ENCODE peak calls at places on chromosomes 3 and 15, in ten cellular contexts. S is foreskin fibroblast; E is heart left ventricle; X is EH; O is stimulated activated CD4-positive, alpha-beta T cell treated with anti-CD3 and anti-CD28 coated beads, TNF-alpha, amount 100 ng/mL, for 4 hours; V is stimulated activated naive CD8-positive, alpha-beta T cell treated with anti-CD3 and anti-CD28 coated beads, Interleukin-15, Interleukin-2, amounts not matched to agents 100 U/mL and 50 U/mL, for 24 hours; D is NCI-H510A treated with DMSO at 0.1 percent for 48 hours; J is RKO; A is LoVo; T is 8988T. P is an unnamed sample.

GRCh38 chr15:55909036-55909811 is 84.2 kb downstream of the NEDD4 start:
- DNase-seq in A (no peak), X (peak; percentile 89), S (peak; percentile 68), V (no peak), T (no peak), D (no peak), E (no peak), O (no peak), J (no peak), P (peak; percentile 61)

GRCh38 chr3:55165278-55165677 is 237.4 kb upstream of the LRTM1 start:
- DNase-seq in A (no peak), J (no peak), O (no peak), S (peak; percentile 59), E (no peak), V (no peak), T (no peak), D (no peak), X (peak; percentile 67), P (no peak)

GRCh38 chr3:42749025-42749752 is 23.9 kb downstream of the CCDC13 start:
- DNase-seq in O (no peak), S (no peak), V (no peak), D (no peak), T (no peak), J (no peak), A (no peak), X (no peak), E (no peak), P (peak; percentile 1)

GRCh38 chr15:57565326-57565725 is 26.4 kb upstream of the MYZAP start:
- DNase-seq in X (no peak), O (no peak), V (peak; percentile 41), E (no peak), A (no peak), S (no peak), J (no peak), D (peak; percentile 28), T (no peak), P (no peak)

GRCh38 chr3:13718437-13718836 is 161.4 kb downstream of the WNT7A start:
- DNase-seq in D (no peak), V (no peak), J (no peak), O (no peak), T (no peak), S (no peak), A (no peak), E (no peak), X (no peak), P (peak; percentile 9)

GRCh38 chr3:144394052-144394451 is 422.4 kb downstream of the DIPK2A start:
- DNase-seq in X (no peak), T (no peak), A (no peak), S (peak; percentile 41), E (no peak), J (peak; percentile 39), V (no peak), D (no peak), O (no peak), P (peak; percentile 7)

GRCh38 chr3:132822266-132822665 is 100.1 kb upstream of the NPHP3 start:
- DNase-seq in J (no peak), O (no peak), V (no peak), A (no peak), T (no peak), S (no peak), D (no peak), E (no peak), X (no peak), P (no peak)

GRCh38 chr3:13403818-13404216 is 16.3 kb downstream of the NUP210 start:
- DNase-seq in V (no peak), E (no peak), S (no peak), X (no peak), D (no peak), O (no peak), A (no peak), T (no peak), J (no peak), P (no peak)

GRCh38 chr15:78872972-78873795 is 494 bp downstream of the MORF4L1 start:
- DNase-seq in E (peak; percentile 85), T (peak; percentile 32), D (peak; percentile 44), J (peak; percentile 92), A (peak; percentile 97), X (peak; percentile 98), S (peak; percentile 97), V (peak; percentile 91), O (peak; percentile 82), P (peak; percentile 75)